ENCODE peak calls at places on chromosome 20, in eight cellular contexts. One of them, this sample, is unnamed.

GRCh38 chr20:59031326-59032022 is 661 bp downstream of the ATP5F1E start:
- DNase-seq in body of pancreas: no peak
- DNase-seq in esophagus muscularis mucosa: peak
- DNase-seq in tibial artery: no peak
- DNase-seq in GM23338: peak
- DNase-seq in brain microvascular endothelial cell: no peak
- DNase-seq in gastrocnemius medialis: no peak
- DNase-seq in K562: no peak
- DNase-seq in this sample: no peak

GRCh38 chr20:23508896-23509579 is 18.1 kb downstream of the CST8 start:
- DNase-seq in body of pancreas: no peak
- DNase-seq in esophagus muscularis mucosa: peak
- DNase-seq in tibial artery: no peak
- DNase-seq in GM23338: no peak
- DNase-seq in brain microvascular endothelial cell: no peak
- DNase-seq in gastrocnemius medialis: no peak
- DNase-seq in K562: no peak
- DNase-seq in this sample: no peak

GRCh38 chr20:61754976-61755778 is 310.5 kb downstream of the TAF4 start:
- DNase-seq in body of pancreas: no peak
- DNase-seq in esophagus muscularis mucosa: no peak
- DNase-seq in tibial artery: no peak
- DNase-seq in GM23338: no peak
- DNase-seq in brain microvascular endothelial cell: no peak
- DNase-seq in gastrocnemius medialis: no peak
- DNase-seq in K562: no peak
- DNase-seq in this sample: no peak

GRCh38 chr20:52204136-52204535 is 12.6 kb upstream of the ZFP64 start:
- DNase-seq in body of pancreas: no peak
- DNase-seq in esophagus muscularis mucosa: no peak
- DNase-seq in tibial artery: no peak
- DNase-seq in GM23338: no peak
- DNase-seq in brain microvascular endothelial cell: no peak
- DNase-seq in gastrocnemius medialis: no peak
- DNase-seq in K562: peak
- DNase-seq in this sample: no peak

GRCh38 chr20:61118429-61119224 is 133.4 kb upstream of the CDH4 start:
- DNase-seq in body of pancreas: no peak
- DNase-seq in esophagus muscularis mucosa: no peak
- DNase-seq in tibial artery: no peak
- DNase-seq in GM23338: no peak
- DNase-seq in brain microvascular endothelial cell: peak
- DNase-seq in gastrocnemius medialis: no peak
- DNase-seq in K562: no peak
- DNase-seq in this sample: peak

GRCh38 chr20:41572010-41572572 is 46.1 kb downstream of the CHD6 start:
- DNase-seq in body of pancreas: no peak
- DNase-seq in esophagus muscularis mucosa: no peak
- DNase-seq in tibial artery: no peak
- DNase-seq in GM23338: no peak
- DNase-seq in brain microvascular endothelial cell: no peak
- DNase-seq in gastrocnemius medialis: no peak
- DNase-seq in K562: no peak
- DNase-seq in this sample: no peak

GRCh38 chr20:47576516-47577033 is 74.9 kb downstream of the NCOA3 start:
- DNase-seq in body of pancreas: peak
- DNase-seq in esophagus muscularis mucosa: peak
- DNase-seq in tibial artery: peak
- DNase-seq in GM23338: peak
- DNase-seq in brain microvascular endothelial cell: peak
- DNase-seq in gastrocnemius medialis: no peak
- DNase-seq in K562: peak
- DNase-seq in this sample: peak

GRCh38 chr20:278607-279571 is 11.7 kb downstream of the C20orf96 start:
- DNase-seq in body of pancreas: no peak
- DNase-seq in esophagus muscularis mucosa: no peak
- DNase-seq in tibial artery: peak
- DNase-seq in GM23338: peak
- DNase-seq in brain microvascular endothelial cell: no peak
- DNase-seq in gastrocnemius medialis: no peak
- DNase-seq in K562: no peak
- DNase-seq in this sample: no peak

GRCh38 chr20:4135385-4136077 is 120.2 kb upstream of the RNF24 start:
- DNase-seq in body of pancreas: peak
- DNase-seq in esophagus muscularis mucosa: no peak
- DNase-seq in tibial artery: no peak
- DNase-seq in GM23338: no peak
- DNase-seq in brain microvascular endothelial cell: peak
- DNase-seq in gastrocnemius medialis: no peak
- DNase-seq in K562: peak
- DNase-seq in this sample: peak

GRCh38 chr20:63312690-63313348 is 19.8 kb downstream of the COL20A1 start:
- DNase-seq in body of pancreas: no peak
- DNase-seq in esophagus muscularis mucosa: no peak
- DNase-seq in tibial artery: no peak
- DNase-seq in GM23338: no peak
- DNase-seq in brain microvascular endothelial cell: no peak
- DNase-seq in gastrocnemius medialis: no peak
- DNase-seq in K562: no peak
- DNase-seq in this sample: peak

GRCh38 chr20:11015440-11015839 is 341.6 kb upstream of the JAG1 start:
- DNase-seq in body of pancreas: no peak
- DNase-seq in esophagus muscularis mucosa: no peak
- DNase-seq in tibial artery: no peak
- DNase-seq in GM23338: no peak
- DNase-seq in brain microvascular endothelial cell: no peak
- DNase-seq in gastrocnemius medialis: no peak
- DNase-seq in K562: no peak
- DNase-seq in this sample: no peak

GRCh38 chr20:54132612-54133433 is 41.0 kb downstream of the CYP24A1 start:
- DNase-seq in body of pancreas: no peak
- DNase-seq in esophagus muscularis mucosa: no peak
- DNase-seq in tibial artery: no peak
- DNase-seq in GM23338: peak
- DNase-seq in brain microvascular endothelial cell: peak
- DNase-seq in gastrocnemius medialis: peak
- DNase-seq in K562: no peak
- DNase-seq in this sample: peak

GRCh38 chr20:46004813-46005505 is 3.7 kb upstream of the MMP9 start:
- DNase-seq in body of pancreas: no peak
- DNase-seq in esophagus muscularis mucosa: no peak
- DNase-seq in tibial artery: no peak
- DNase-seq in GM23338: peak
- DNase-seq in brain microvascular endothelial cell: no peak
- DNase-seq in gastrocnemius medialis: peak
- DNase-seq in K562: no peak
- DNase-seq in this sample: no peak

GRCh38 chr20:18638768-18639167 is 50.9 kb downstream of the DTD1 start:
- DNase-seq in body of pancreas: no peak
- DNase-seq in esophagus muscularis mucosa: no peak
- DNase-seq in tibial artery: no peak
- DNase-seq in GM23338: no peak
- DNase-seq in brain microvascular endothelial cell: no peak
- DNase-seq in gastrocnemius medialis: no peak
- DNase-seq in K562: no peak
- DNase-seq in this sample: no peak

GRCh38 chr20:63973636-63974401 is 4.1 kb upstream of the ZNF512B start:
- DNase-seq in body of pancreas: peak
- DNase-seq in esophagus muscularis mucosa: peak
- DNase-seq in tibial artery: peak
- DNase-seq in GM23338: peak
- DNase-seq in brain microvascular endothelial cell: peak
- DNase-seq in gastrocnemius medialis: peak
- DNase-seq in K562: peak
- DNase-seq in this sample: peak

GRCh38 chr20:62333820-62334595 is 31.2 kb downstream of the ADRM1 start:
- DNase-seq in body of pancreas: no peak
- DNase-seq in esophagus muscularis mucosa: no peak
- DNase-seq in tibial artery: no peak
- DNase-seq in GM23338: no peak
- DNase-seq in brain microvascular endothelial cell: no peak
- DNase-seq in gastrocnemius medialis: no peak
- DNase-seq in K562: no peak
- DNase-seq in this sample: no peak

GRCh38 chr20:46220808-46221207 is 87.5 kb downstream of the CDH22 start:
- DNase-seq in body of pancreas: peak
- DNase-seq in esophagus muscularis mucosa: no peak
- DNase-seq in tibial artery: no peak
- DNase-seq in GM23338: peak
- DNase-seq in brain microvascular endothelial cell: no peak
- DNase-seq in gastrocnemius medialis: no peak
- DNase-seq in K562: peak
- DNase-seq in this sample: no peak

GRCh38 chr20:17751640-17752039 is 51.9 kb downstream of the BANF2 start:
- DNase-seq in body of pancreas: no peak
- DNase-seq in esophagus muscularis mucosa: no peak
- DNase-seq in tibial artery: no peak
- DNase-seq in GM23338: no peak
- DNase-seq in brain microvascular endothelial cell: no peak
- DNase-seq in gastrocnemius medialis: no peak
- DNase-seq in K562: no peak
- DNase-seq in this sample: no peak

GRCh38 chr20:18287546-18287914 is 797 bp upstream of the ZNF133 start:
- DNase-seq in body of pancreas: peak
- DNase-seq in esophagus muscularis mucosa: no peak
- DNase-seq in tibial artery: no peak
- DNase-seq in GM23338: no peak
- DNase-seq in brain microvascular endothelial cell: no peak
- DNase-seq in gastrocnemius medialis: no peak
- DNase-seq in K562: no peak
- DNase-seq in this sample: no peak

GRCh38 chr20:38680492-38681118 is 43.7 kb upstream of the SLC32A1 start:
- DNase-seq in body of pancreas: no peak
- DNase-seq in esophagus muscularis mucosa: no peak
- DNase-seq in tibial artery: peak
- DNase-seq in GM23338: peak
- DNase-seq in brain microvascular endothelial cell: peak
- DNase-seq in gastrocnemius medialis: no peak
- DNase-seq in K562: peak
- DNase-seq in this sample: no peak

GRCh38 chr20:62830821-62831220 is 14.0 kb downstream of the COL9A3 start:
- DNase-seq in body of pancreas: peak
- DNase-seq in esophagus muscularis mucosa: no peak
- DNase-seq in tibial artery: no peak
- DNase-seq in GM23338: no peak
- DNase-seq in brain microvascular endothelial cell: no peak
- DNase-seq in gastrocnemius medialis: no peak
- DNase-seq in K562: peak
- DNase-seq in this sample: no peak

GRCh38 chr20:60101894-60102281 is 143.7 kb downstream of the CDH26 start:
- DNase-seq in body of pancreas: no peak
- DNase-seq in esophagus muscularis mucosa: no peak
- DNase-seq in tibial artery: no peak
- DNase-seq in GM23338: no peak
- DNase-seq in brain microvascular endothelial cell: no peak
- DNase-seq in gastrocnemius medialis: no peak
- DNase-seq in K562: no peak
- DNase-seq in this sample: no peak

GRCh38 chr20:7375905-7376304 is 564.4 kb downstream of the HAO1 start:
- DNase-seq in body of pancreas: no peak
- DNase-seq in esophagus muscularis mucosa: no peak
- DNase-seq in tibial artery: no peak
- DNase-seq in GM23338: peak
- DNase-seq in brain microvascular endothelial cell: no peak
- DNase-seq in gastrocnemius medialis: no peak
- DNase-seq in K562: peak
- DNase-seq in this sample: no peak

GRCh38 chr20:50339196-50339901 is 148.7 kb downstream of the CEBPB start:
- DNase-seq in body of pancreas: no peak
- DNase-seq in esophagus muscularis mucosa: no peak
- DNase-seq in tibial artery: peak
- DNase-seq in GM23338: no peak
- DNase-seq in brain microvascular endothelial cell: no peak
- DNase-seq in gastrocnemius medialis: no peak
- DNase-seq in K562: no peak
- DNase-seq in this sample: no peak
- H3K4me3 ChIP-seq in body of pancreas: no peak
- H3K4me3 ChIP-seq in esophagus muscularis mucosa: peak
- H3K4me3 ChIP-seq in tibial artery: no peak
- H3K4me3 ChIP-seq in GM23338: no peak
- H3K4me3 ChIP-seq in brain microvascular endothelial cell: no peak
- H3K4me3 ChIP-seq in gastrocnemius medialis: no peak
- H3K4me3 ChIP-seq in K562: no peak
- H3K4me3 ChIP-seq in this sample: no peak

GRCh38 chr20:16491277-16491912 is 81.9 kb downstream of the KIF16B start:
- DNase-seq in body of pancreas: no peak
- DNase-seq in esophagus muscularis mucosa: no peak
- DNase-seq in tibial artery: no peak
- DNase-seq in GM23338: no peak
- DNase-seq in brain microvascular endothelial cell: no peak
- DNase-seq in gastrocnemius medialis: no peak
- DNase-seq in K562: no peak
- DNase-seq in this sample: no peak
- TF ChIP-seq CTCF in body of pancreas: no peak
- TF ChIP-seq CTCF in esophagus muscularis mucosa: no peak
- TF ChIP-seq CTCF in tibial artery: no peak
- TF ChIP-seq CTCF in GM23338: no peak
- TF ChIP-seq CTCF in brain microvascular endothelial cell: no peak
- TF ChIP-seq CTCF in gastrocnemius medialis: no peak
- TF ChIP-seq CTCF in K562: no peak
- TF ChIP-seq CTCF in this sample: no peak

DNA sequence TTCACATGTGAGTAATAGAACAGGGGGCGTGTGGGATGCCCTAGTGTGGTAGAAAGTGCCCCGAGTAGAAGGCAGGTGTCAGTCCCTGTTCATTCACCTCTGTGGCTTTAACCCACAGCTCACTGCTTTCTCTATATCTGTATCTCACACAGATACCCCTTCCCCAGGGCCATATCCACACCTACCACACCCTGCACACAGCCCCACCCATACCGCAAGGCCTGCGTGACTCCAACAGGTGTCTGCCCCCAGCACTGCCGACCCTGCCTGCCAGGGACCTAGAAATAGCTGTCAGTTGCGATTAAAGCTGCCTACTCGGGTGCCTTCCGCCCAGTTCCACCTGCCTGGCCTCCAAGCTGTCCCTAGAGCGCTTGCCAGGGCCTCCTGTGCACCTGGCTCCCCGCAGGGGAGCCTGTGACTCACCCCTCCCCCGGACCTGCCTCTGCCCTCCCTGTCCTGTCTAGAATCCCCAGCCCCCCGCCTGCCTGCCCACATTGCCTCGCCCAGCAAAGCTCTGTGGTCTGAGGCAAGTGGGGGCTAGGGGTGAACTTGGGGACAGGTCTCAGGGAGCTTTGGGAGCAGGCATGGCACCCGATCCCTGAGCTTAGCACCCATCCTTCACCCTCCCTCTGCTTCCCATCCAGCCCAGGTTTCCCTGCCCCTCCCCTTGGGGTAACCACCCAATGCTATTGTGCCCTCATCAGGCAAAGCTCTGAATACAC is 38.3 kb upstream of the ID1 start:
- DNase-seq in body of pancreas: peak
- DNase-seq in esophagus muscularis mucosa: no peak
- DNase-seq in tibial artery: no peak
- DNase-seq in GM23338: peak
- DNase-seq in brain microvascular endothelial cell: no peak
- DNase-seq in gastrocnemius medialis: no peak
- DNase-seq in K562: no peak
- DNase-seq in this sample: no peak
- H3K27ac ChIP-seq in body of pancreas: peak
- H3K27ac ChIP-seq in esophagus muscularis mucosa: peak
- H3K27ac ChIP-seq in tibial artery: no peak
- H3K27ac ChIP-seq in GM23338: peak
- H3K27ac ChIP-seq in brain microvascular endothelial cell: no peak
- H3K27ac ChIP-seq in gastrocnemius medialis: no peak
- H3K27ac ChIP-seq in K562: no peak
- H3K27ac ChIP-seq in this sample: peak

GRCh38 chr20:21391495-21392298 is 5.6 kb downstream of the NKX2-4 start:
- DNase-seq in body of pancreas: no peak
- DNase-seq in esophagus muscularis mucosa: no peak
- DNase-seq in tibial artery: no peak
- DNase-seq in GM23338: peak
- DNase-seq in brain microvascular endothelial cell: no peak
- DNase-seq in gastrocnemius medialis: no peak
- DNase-seq in K562: no peak
- DNase-seq in this sample: no peak
- H3K4me3 ChIP-seq in body of pancreas: no peak
- H3K4me3 ChIP-seq in esophagus muscularis mucosa: no peak
- H3K4me3 ChIP-seq in tibial artery: no peak
- H3K4me3 ChIP-seq in GM23338: peak
- H3K4me3 ChIP-seq in brain microvascular endothelial cell: no peak
- H3K4me3 ChIP-seq in gastrocnemius medialis: no peak
- H3K4me3 ChIP-seq in K562: no peak
- H3K4me3 ChIP-seq in this sample: no peak